ENCODE peak calls at places on chromosome 22, in four cellular contexts. D is kidney epithelial cell, H is foreskin fibroblast, F is fibroblast of pulmonary artery. T is an unnamed sample.

GRCh38 chr22:44870021-44870420 is 117.6 kb downstream of the ARHGAP8 start:
- DNase-seq in D (peak; percentile 7), H (no peak), F (peak; percentile 11), T (no peak)

GRCh38 chr22:29231971-29232959 is 26.6 kb downstream of the EMID1 start:
- DNase-seq in D (no peak), H (no peak), F (peak; percentile 43), T (no peak)

GRCh38 chr22:27473533-27473932 is 328.0 kb downstream of the MN1 start:
- DNase-seq in D (no peak), H (no peak), F (no peak), T (peak; percentile 99)

GRCh38 chr22:44486538-44486937 is 11.5 kb downstream of the RTL6 start:
- DNase-seq in D (no peak), H (no peak), F (no peak), T (no peak)

GRCh38 chr22:31055322-31056159 is 25.6 kb upstream of the SMTN start:
- DNase-seq in D (peak; percentile 88), H (peak; percentile 98), F (peak; percentile 99), T (peak; percentile 81)

GRCh38 chr22:20660441-20661054 is 113.4 kb upstream of the SERPIND1 start:
- DNase-seq in D (no peak), H (no peak), F (no peak), T (no peak)

GRCh38 chr22:20001082-20001638 is 15.5 kb downstream of the ARVCF start:
- DNase-seq in D (no peak), H (no peak), F (no peak), T (no peak)

GRCh38 chr22:27086728-27087450 is 429.5 kb downstream of the MIAT start:
- DNase-seq in D (no peak), H (no peak), F (no peak), T (no peak)

GRCh38 chr22:22362311-22362710 is 117.7 kb downstream of the VPREB1 start:
- DNase-seq in D (no peak), H (no peak), F (no peak), T (no peak)

GRCh38 chr22:49497266-49497665 is 330.4 kb downstream of the BRD1 start:
- DNase-seq in D (no peak), H (no peak), F (no peak), T (no peak)

GRCh38 chr22:45551310-45552016 is 48.8 kb downstream of the FBLN1 start:
- DNase-seq in D (no peak), H (peak; percentile 61), F (no peak), T (no peak)

GRCh38 chr22:19664406-19664805 is 49.9 kb upstream of the SEPTIN5 start:
- DNase-seq in D (no peak), H (no peak), F (no peak), T (no peak)

GRCh38 chr22:41940853-41941765 is 5.8 kb downstream of the CENPM start:
- DNase-seq in D (no peak), H (peak; percentile 91), F (peak; percentile 83), T (peak; percentile 70)

GRCh38 chr22:41936894-41937169 is 10.1 kb downstream of the CENPM start:
- DNase-seq in D (no peak), H (no peak), F (no peak), T (no peak)

GRCh38 chr22:41935015-41935908 is 8.7 kb upstream of the TNFRSF13C start:
- DNase-seq in D (no peak), H (no peak), F (no peak), T (no peak)

GRCh38 chr22:41943661-41944209 is 3.2 kb downstream of the CENPM start:
- DNase-seq in D (no peak), H (peak; percentile 29), F (no peak), T (no peak)

GRCh38 chr22:41939981-41940852 is 6.7 kb downstream of the CENPM start:
- DNase-seq in D (no peak), H (no peak), F (no peak), T (no peak)
- H3K4me3 ChIP-seq in D (no peak overlapping the region), H (no peak overlapping the region), F (no peak overlapping the region), T (no peak overlapping the region)

GRCh38 chr22:37626556-37627075 is 12.9 kb upstream of the SH3BP1 start:
- DNase-seq in D (no peak), H (no peak), F (no peak), T (no peak)

GRCh38 chr22:37625737-37626136 is 13.7 kb upstream of the SH3BP1 start:
- DNase-seq in D (no peak), H (no peak), F (no peak), T (no peak)

GRCh38 chr22:37627545-37627944 is 11.9 kb upstream of the SH3BP1 start:
- DNase-seq in D (no peak), H (no peak), F (no peak), T (no peak)

GRCh38 chr22:37626144-37626543 is 13.3 kb upstream of the SH3BP1 start:
- DNase-seq in D (no peak), H (no peak), F (peak; percentile 91), T (no peak)

DNA sequence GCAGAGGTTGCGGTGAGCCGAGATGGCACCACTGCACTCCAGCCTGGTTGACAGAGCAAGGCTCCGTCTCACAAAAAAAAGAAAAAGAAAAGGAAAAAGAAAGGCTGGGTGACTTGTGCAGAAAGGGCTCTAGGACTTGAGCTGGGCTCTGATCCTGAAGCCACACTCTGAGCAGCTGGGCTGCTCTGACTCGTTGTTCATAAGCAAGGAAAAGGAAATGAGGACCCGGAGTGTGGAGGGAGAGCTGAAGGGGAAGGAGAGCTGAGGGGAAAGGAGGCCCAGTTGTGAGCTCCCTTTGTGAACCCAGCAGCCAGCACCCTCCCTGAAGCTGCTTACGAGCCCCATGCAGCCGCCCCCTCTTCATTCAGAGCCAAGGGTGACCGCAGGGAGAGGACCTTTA is 12.4 kb upstream of the SH3BP1 start:
- DNase-seq in D (no peak), H (no peak), F (no peak), T (no peak)
- H3K4me3 ChIP-seq in D (no peak overlapping the region), H (no peak overlapping the region), F (no peak overlapping the region), T (no peak overlapping the region)

DNA sequence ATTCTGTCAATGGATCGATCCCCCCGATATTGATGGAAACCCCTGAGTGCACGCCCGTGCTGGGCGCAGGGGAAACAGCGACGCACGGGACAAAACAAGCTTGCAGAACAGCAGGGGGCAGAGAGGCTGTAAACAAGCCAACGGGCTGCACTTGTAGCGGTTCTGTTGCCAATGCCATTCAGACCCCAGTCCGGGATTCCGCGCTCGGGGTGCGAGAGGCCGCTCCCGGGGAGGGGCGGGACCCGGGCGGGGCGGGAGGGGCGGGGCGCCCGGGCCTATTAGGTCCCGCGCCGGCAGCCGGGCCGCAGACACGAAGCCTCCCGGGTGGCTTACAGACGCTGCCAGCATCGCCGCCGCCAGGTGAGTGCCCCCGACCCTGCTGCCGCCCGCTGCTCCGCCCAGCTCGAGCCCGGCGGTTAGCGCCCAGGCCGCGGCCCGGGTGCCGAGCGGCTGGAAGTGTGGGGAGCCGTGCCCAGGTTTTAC is at the start of gene BIK:
- DNase-seq in D (no peak), H (no peak), F (peak; percentile 36), T (no peak)
- H3K4me3 ChIP-seq in D (peak within 1 kb of the TSS; percentile 45), H (peak within 1 kb of the TSS; percentile 39), F (peak within 1 kb of the TSS; percentile 42), T (peak within 1 kb of the TSS; percentile 70)

DNA sequence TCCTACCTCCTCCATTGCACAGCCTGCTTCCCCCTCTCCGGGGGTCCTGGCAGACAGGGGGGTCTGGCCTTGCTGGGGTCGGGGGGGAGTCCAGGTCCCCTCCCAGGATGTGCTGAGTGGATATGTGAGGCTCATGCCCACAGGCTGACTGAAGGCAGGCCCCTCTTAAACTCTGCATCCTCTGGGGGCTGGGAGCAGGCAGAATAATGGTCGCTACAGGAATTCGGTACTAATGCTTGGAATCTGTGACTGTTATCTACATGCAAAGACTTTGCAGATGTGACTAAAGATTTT is 1.6 kb upstream of the SUN2 start:
- DNase-seq in D (no peak), H (no peak), F (no peak), T (no peak)
- H3K4me3 ChIP-seq in D (no peak overlapping the region), H (no peak overlapping the region), F (no peak overlapping the region), T (no peak overlapping the region)

DNA sequence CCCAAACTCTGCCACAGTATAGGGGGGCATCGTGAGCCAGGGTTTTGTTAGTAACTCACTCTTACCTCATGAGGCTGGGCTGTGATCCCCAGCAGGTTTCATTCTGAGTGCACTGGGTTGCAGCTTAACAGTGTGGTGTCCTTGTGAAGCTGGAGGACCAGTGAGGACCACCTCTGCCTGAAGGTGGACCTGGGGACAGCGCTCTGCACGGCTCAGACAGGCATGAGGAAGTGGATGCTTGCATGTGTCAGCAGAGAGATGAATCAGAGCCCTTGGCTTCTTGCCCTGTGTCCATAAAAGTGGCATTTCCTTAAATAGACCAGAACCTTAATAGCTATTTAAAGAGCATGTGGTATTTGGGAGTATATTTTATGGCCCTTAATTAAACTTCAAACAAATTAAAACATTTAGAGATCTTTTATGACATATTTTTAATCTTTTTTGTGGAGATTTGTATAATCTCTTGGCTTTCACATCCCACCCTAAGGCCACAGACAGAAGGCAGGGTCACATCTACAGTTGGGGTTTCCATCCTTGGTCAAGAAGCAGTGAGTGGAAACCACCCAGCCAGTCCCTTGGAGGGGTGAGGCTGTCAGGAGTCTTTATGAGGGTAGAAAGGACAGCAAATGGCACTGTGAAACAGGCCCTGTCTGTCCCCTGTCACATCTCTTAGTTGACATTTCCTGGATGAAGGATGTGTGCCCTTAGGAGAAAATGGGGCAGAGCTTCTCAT is 24.8 kb upstream of the ADORA2A start:
- DNase-seq in D (peak; percentile 94), H (peak; percentile 92), F (peak; percentile 91), T (peak; percentile 28)
- H3K4me3 ChIP-seq in D (no peak overlapping the region), H (no peak overlapping the region), F (no peak overlapping the region), T (no peak overlapping the region)

GRCh38 chr22:46835693-46836092 is 73.2 kb downstream of the TBC1D22A start:
- DNase-seq in D (no peak), H (no peak), F (no peak), T (no peak)
- H3K4me3 ChIP-seq in D (no peak overlapping the region), H (no peak overlapping the region), F (no peak overlapping the region), T (no peak overlapping the region)

GRCh38 chr22:36352775-36353507 is 34.8 kb downstream of the MYH9 start:
- DNase-seq in D (no peak), H (no peak), F (no peak), T (no peak)

GRCh38 chr22:36355362-36355761 is 32.4 kb downstream of the MYH9 start:
- DNase-seq in D (no peak), H (no peak), F (no peak), T (no peak)

GRCh38 chr22:36356708-36357694 is 30.8 kb downstream of the MYH9 start:
- DNase-seq in D (no peak), H (no peak), F (no peak), T (no peak)

GRCh38 chr22:36358533-36359171 is 29.1 kb downstream of the MYH9 start:
- DNase-seq in D (no peak), H (no peak), F (no peak), T (no peak)

GRCh38 chr22:36355894-36356293 is 31.9 kb downstream of the MYH9 start:
- DNase-seq in D (no peak), H (no peak), F (no peak), T (no peak)
- H3K4me3 ChIP-seq in D (no peak overlapping the region), H (no peak overlapping the region), F (no peak overlapping the region), T (no peak overlapping the region)

GRCh38 chr22:35913925-35914324 is 114.7 kb downstream of the RBFOX2 start:
- DNase-seq in D (no peak), H (no peak), F (no peak), T (no peak)

GRCh38 chr22:35915477-35916013 is 113.1 kb downstream of the RBFOX2 start:
- DNase-seq in D (no peak), H (peak; percentile 50), F (peak; percentile 17), T (no peak)

GRCh38 chr22:35914665-35915476 is 113.8 kb downstream of the RBFOX2 start:
- DNase-seq in D (peak; percentile 84), H (peak; percentile 86), F (peak; percentile 92), T (peak; percentile 52)

GRCh38 chr22:35912668-35913067 is 116.0 kb downstream of the RBFOX2 start:
- DNase-seq in D (no peak), H (no peak), F (no peak), T (no peak)

GRCh38 chr22:35914357-35914664 is 114.3 kb downstream of the RBFOX2 start:
- DNase-seq in D (no peak), H (no peak), F (no peak), T (no peak)
- H3K4me3 ChIP-seq in D (no peak overlapping the region), H (peak overlapping the region; percentile 47), F (peak overlapping the region; percentile 55), T (peak overlapping the region; percentile 70)

GRCh38 chr22:23749747-23750373 is 1.1 kb downstream of the ZNF70 start:
- DNase-seq in D (no peak), H (no peak), F (peak; percentile 33), T (no peak)
- H3K4me3 ChIP-seq in D (peak overlapping the region; percentile 68), H (peak overlapping the region; percentile 85), F (peak overlapping the region; percentile 83), T (peak overlapping the region; percentile 83)

T was measured in keratinocyte.